ENCODE peak calls at places on chromosomes 11 and 22, in seven cellular contexts. One of them, this sample, is unnamed.

GRCh38 chr11:43738600-43739409 is 58.3 kb downstream of the HSD17B12 start:
- DNase-seq in H1: no peak
- DNase-seq in mesendoderm: peak
- DNase-seq in trophoblast cell: peak
- DNase-seq in IMR-90: peak
- DNase-seq in mesenchymal stem cell: peak
- DNase-seq in H9: no peak
- DNase-seq in this sample: no peak

GRCh38 chr22:30564766-30565118 is 9.7 kb downstream of the GAL3ST1 start:
- DNase-seq in H9: peak
- DNase-seq in IMR-90: no peak
- DNase-seq in H1: no peak
- DNase-seq in mesenchymal stem cell: no peak
- DNase-seq in trophoblast cell: no peak
- DNase-seq in mesendoderm: no peak
- DNase-seq in this sample: no peak

GRCh38 chr22:35648066-35649025 is at the start of gene APOL6:
- DNase-seq in trophoblast cell: peak
- DNase-seq in IMR-90: peak
- DNase-seq in H1: peak
- DNase-seq in mesenchymal stem cell: peak
- DNase-seq in H9: peak
- DNase-seq in mesendoderm: no peak
- DNase-seq in this sample: no peak

GRCh38 chr22:40627612-40628011 is 8.9 kb downstream of the MRTFA start:
- DNase-seq in mesendoderm: no peak
- DNase-seq in trophoblast cell: no peak
- DNase-seq in H9: no peak
- DNase-seq in mesenchymal stem cell: no peak
- DNase-seq in H1: no peak
- DNase-seq in IMR-90: no peak
- DNase-seq in this sample: no peak

GRCh38 chr22:45878901-45879551 is 97.9 kb downstream of the WNT7B start:
- DNase-seq in mesendoderm: no peak
- DNase-seq in mesenchymal stem cell: no peak
- DNase-seq in H1: peak
- DNase-seq in trophoblast cell: no peak
- DNase-seq in H9: peak
- DNase-seq in IMR-90: no peak
- DNase-seq in this sample: no peak

GRCh38 chr11:1196516-1197391 is 26.1 kb upstream of the MUC5B start:
- DNase-seq in trophoblast cell: no peak
- DNase-seq in H1: no peak
- DNase-seq in mesenchymal stem cell: no peak
- DNase-seq in IMR-90: no peak
- DNase-seq in mesendoderm: no peak
- DNase-seq in H9: peak
- DNase-seq in this sample: no peak

GRCh38 chr11:69142894-69143293 is 12.8 kb upstream of the SMIM38 start:
- DNase-seq in mesenchymal stem cell: no peak
- DNase-seq in mesendoderm: peak
- DNase-seq in IMR-90: no peak
- DNase-seq in H9: no peak
- DNase-seq in H1: peak
- DNase-seq in trophoblast cell: no peak
- DNase-seq in this sample: no peak

GRCh38 chr11:120932305-120932905 is 91.5 kb upstream of the TBCEL start:
- DNase-seq in H1: no peak
- DNase-seq in trophoblast cell: no peak
- DNase-seq in mesendoderm: peak
- DNase-seq in H9: no peak
- DNase-seq in IMR-90: no peak
- DNase-seq in mesenchymal stem cell: no peak
- DNase-seq in this sample: no peak

GRCh38 chr11:57546869-57547518 is 9.6 kb downstream of the SMTNL1 start:
- DNase-seq in mesendoderm: peak
- DNase-seq in H9: peak
- DNase-seq in IMR-90: peak
- DNase-seq in H1: no peak
- DNase-seq in mesenchymal stem cell: peak
- DNase-seq in trophoblast cell: no peak
- DNase-seq in this sample: no peak

GRCh38 chr11:106594751-106595351 is 423.4 kb downstream of the GUCY1A2 start:
- DNase-seq in IMR-90: peak
- DNase-seq in mesenchymal stem cell: no peak
- DNase-seq in mesendoderm: peak
- DNase-seq in H1: no peak
- DNase-seq in trophoblast cell: no peak
- DNase-seq in H9: peak
- DNase-seq in this sample: no peak

GRCh38 chr11:35112056-35112845 is 26.7 kb upstream of the CD44 start:
- DNase-seq in H9: no peak
- DNase-seq in mesendoderm: no peak
- DNase-seq in IMR-90: peak
- DNase-seq in H1: no peak
- DNase-seq in trophoblast cell: no peak
- DNase-seq in mesenchymal stem cell: peak
- DNase-seq in this sample: no peak

GRCh38 chr22:25623310-25623734 is 58.8 kb downstream of the GRK3 start:
- DNase-seq in IMR-90: no peak
- DNase-seq in trophoblast cell: no peak
- DNase-seq in H9: no peak
- DNase-seq in H1: no peak
- DNase-seq in mesendoderm: no peak
- DNase-seq in mesenchymal stem cell: no peak
- DNase-seq in this sample: no peak

GRCh38 chr11:60942970-60943565 is 8.9 kb downstream of the SLC15A3 start:
- DNase-seq in H1: no peak
- DNase-seq in IMR-90: no peak
- DNase-seq in trophoblast cell: peak
- DNase-seq in H9: no peak
- DNase-seq in mesendoderm: no peak
- DNase-seq in mesenchymal stem cell: no peak
- DNase-seq in this sample: no peak

GRCh38 chr22:29813563-29813962 is 24.5 kb downstream of the ASCC2 start:
- DNase-seq in mesenchymal stem cell: peak
- DNase-seq in IMR-90: no peak
- DNase-seq in mesendoderm: peak
- DNase-seq in H1: no peak
- DNase-seq in H9: no peak
- DNase-seq in trophoblast cell: peak
- DNase-seq in this sample: no peak

GRCh38 chr22:40302149-40302548 is 44.2 kb upstream of the ADSL start:
- DNase-seq in H9: no peak
- DNase-seq in mesendoderm: no peak
- DNase-seq in H1: no peak
- DNase-seq in trophoblast cell: no peak
- DNase-seq in mesenchymal stem cell: no peak
- DNase-seq in IMR-90: no peak
- DNase-seq in this sample: no peak

GRCh38 chr11:126488591-126489370 is 133.3 kb downstream of the ST3GAL4 start:
- DNase-seq in mesendoderm: no peak
- DNase-seq in H9: no peak
- DNase-seq in IMR-90: no peak
- DNase-seq in trophoblast cell: no peak
- DNase-seq in H1: no peak
- DNase-seq in mesenchymal stem cell: no peak
- DNase-seq in this sample: no peak

GRCh38 chr11:57460017-57460755 is at the start of gene RTN4RL2:
- DNase-seq in H1: peak
- DNase-seq in mesenchymal stem cell: peak
- DNase-seq in trophoblast cell: no peak
- DNase-seq in H9: peak
- DNase-seq in mesendoderm: peak
- DNase-seq in IMR-90: peak
- DNase-seq in this sample: peak

GRCh38 chr11:120973501-120973900 is 50.4 kb upstream of the TBCEL start:
- DNase-seq in H1: no peak
- DNase-seq in H9: no peak
- DNase-seq in trophoblast cell: no peak
- DNase-seq in mesendoderm: no peak
- DNase-seq in mesenchymal stem cell: no peak
- DNase-seq in IMR-90: no peak
- DNase-seq in this sample: no peak

GRCh38 chr11:2481253-2481652 is 36.4 kb downstream of the KCNQ1 start:
- DNase-seq in H9: no peak
- DNase-seq in IMR-90: no peak
- DNase-seq in mesendoderm: no peak
- DNase-seq in H1: no peak
- DNase-seq in trophoblast cell: no peak
- DNase-seq in mesenchymal stem cell: no peak
- DNase-seq in this sample: no peak

GRCh38 chr11:76661306-76661751 is 9.2 kb downstream of the LRRC32 start:
- DNase-seq in mesendoderm: no peak
- DNase-seq in IMR-90: no peak
- DNase-seq in mesenchymal stem cell: no peak
- DNase-seq in H1: no peak
- DNase-seq in trophoblast cell: no peak
- DNase-seq in H9: no peak
- DNase-seq in this sample: no peak

GRCh38 chr22:37747090-37747714 is 50.4 kb downstream of the TRIOBP start:
- DNase-seq in IMR-90: peak
- DNase-seq in H9: peak
- DNase-seq in mesenchymal stem cell: peak
- DNase-seq in H1: no peak
- DNase-seq in trophoblast cell: no peak
- DNase-seq in mesendoderm: peak
- DNase-seq in this sample: no peak

GRCh38 chr22:24233235-24233634 is 11.6 kb downstream of the GGT5 start:
- DNase-seq in H1: no peak
- DNase-seq in IMR-90: no peak
- DNase-seq in H9: no peak
- DNase-seq in mesenchymal stem cell: no peak
- DNase-seq in mesendoderm: no peak
- DNase-seq in trophoblast cell: no peak
- DNase-seq in this sample: no peak

GRCh38 chr11:70587095-70587389 is 188.7 kb downstream of the CTTN start:
- DNase-seq in H9: no peak
- DNase-seq in IMR-90: peak
- DNase-seq in H1: no peak
- DNase-seq in mesendoderm: no peak
- DNase-seq in mesenchymal stem cell: peak
- DNase-seq in trophoblast cell: peak
- DNase-seq in this sample: no peak

GRCh38 chr11:70583781-70584218 is 185.5 kb downstream of the CTTN start:
- DNase-seq in IMR-90: no peak
- DNase-seq in mesenchymal stem cell: no peak
- DNase-seq in H9: no peak
- DNase-seq in mesendoderm: no peak
- DNase-seq in H1: no peak
- DNase-seq in trophoblast cell: no peak
- DNase-seq in this sample: no peak

GRCh38 chr11:70582886-70583641 is 184.7 kb downstream of the CTTN start:
- DNase-seq in H1: no peak
- DNase-seq in H9: no peak
- DNase-seq in mesendoderm: no peak
- DNase-seq in trophoblast cell: no peak
- DNase-seq in IMR-90: no peak
- DNase-seq in mesenchymal stem cell: no peak
- DNase-seq in this sample: no peak

GRCh38 chr11:70586261-70587094 is 188.1 kb downstream of the CTTN start:
- DNase-seq in H1: no peak
- DNase-seq in mesendoderm: no peak
- DNase-seq in trophoblast cell: no peak
- DNase-seq in IMR-90: no peak
- DNase-seq in mesenchymal stem cell: no peak
- DNase-seq in H9: no peak
- DNase-seq in this sample: no peak

GRCh38 chr11:70584786-70585545 is 186.6 kb downstream of the CTTN start:
- DNase-seq in H1: no peak
- DNase-seq in trophoblast cell: no peak
- DNase-seq in IMR-90: no peak
- DNase-seq in H9: no peak
- DNase-seq in mesendoderm: no peak
- DNase-seq in mesenchymal stem cell: no peak
- DNase-seq in this sample: no peak
- H2BK5ac ChIP-seq in H1: no peak
- H2BK5ac ChIP-seq in trophoblast cell: no peak
- H2BK5ac ChIP-seq in IMR-90: no peak
- H2BK5ac ChIP-seq in H9: no peak
- H2BK5ac ChIP-seq in mesendoderm: no peak
- H2BK5ac ChIP-seq in mesenchymal stem cell: no peak
- H2BK5ac ChIP-seq in this sample: no peak

DNA sequence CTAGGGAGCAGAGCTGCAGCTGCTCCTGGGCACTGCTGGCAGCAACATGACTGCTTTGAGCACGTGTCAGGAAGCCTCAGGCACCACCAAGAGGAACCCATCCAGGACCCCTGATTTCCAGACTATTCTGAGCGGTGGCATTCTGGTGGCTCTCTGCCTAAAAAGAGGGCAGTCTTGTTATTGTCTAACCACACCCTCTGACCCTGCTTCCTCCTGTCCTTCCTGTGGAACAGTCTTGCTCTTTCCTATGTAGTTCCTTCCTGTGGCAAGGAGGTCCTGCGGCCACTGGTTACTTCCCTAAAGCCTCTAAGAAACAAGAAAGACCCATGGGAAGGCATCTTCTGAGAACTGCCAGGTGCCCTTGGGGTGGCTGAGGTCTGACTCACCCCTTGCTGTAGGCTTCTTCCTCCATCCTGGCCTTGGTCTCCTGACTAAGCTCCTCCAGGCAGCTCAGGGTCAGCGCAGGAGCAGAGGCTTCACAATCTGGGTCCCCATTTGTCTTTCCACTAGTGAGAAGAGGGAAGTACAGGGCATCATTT is 13.1 kb upstream of the LYVE1 start:
- DNase-seq in IMR-90: peak
- DNase-seq in trophoblast cell: peak
- DNase-seq in mesendoderm: no peak
- DNase-seq in mesenchymal stem cell: peak
- DNase-seq in H9: no peak
- DNase-seq in H1: no peak
- DNase-seq in this sample: no peak
- H2AK5ac ChIP-seq in IMR-90: peak
- H2AK5ac ChIP-seq in trophoblast cell: no peak
- H2AK5ac ChIP-seq in mesendoderm: no peak
- H2AK5ac ChIP-seq in mesenchymal stem cell: no peak
- H2AK5ac ChIP-seq in H9: no peak
- H2AK5ac ChIP-seq in H1: no peak
- H2AK5ac ChIP-seq in this sample: no peak

DNA sequence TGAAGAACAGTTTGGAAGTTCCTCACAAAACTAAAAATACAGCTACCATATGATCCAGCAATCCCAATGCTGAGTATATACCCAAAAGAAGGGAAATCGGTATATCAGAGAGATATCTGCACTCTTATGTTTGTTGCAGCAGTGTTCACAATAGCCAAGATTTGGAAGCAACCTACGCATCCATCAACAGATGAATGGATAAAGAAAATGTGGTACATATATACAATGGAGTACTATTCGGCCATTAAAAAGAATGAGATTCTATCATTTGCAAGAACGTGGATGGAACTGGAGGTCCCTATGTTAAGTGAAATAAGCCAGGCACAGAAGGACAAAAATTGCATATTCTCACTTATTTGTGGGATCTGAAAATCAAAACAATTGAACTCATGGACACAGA is 46.5 kb downstream of the XRRA1 start:
- DNase-seq in IMR-90: no peak
- DNase-seq in trophoblast cell: no peak
- DNase-seq in mesenchymal stem cell: no peak
- DNase-seq in mesendoderm: no peak
- DNase-seq in H1: no peak
- DNase-seq in H9: no peak
- DNase-seq in this sample: no peak
- H2BK5ac ChIP-seq in IMR-90: no peak
- H2BK5ac ChIP-seq in trophoblast cell: no peak
- H2BK5ac ChIP-seq in mesenchymal stem cell: no peak
- H2BK5ac ChIP-seq in mesendoderm: no peak
- H2BK5ac ChIP-seq in H1: no peak
- H2BK5ac ChIP-seq in H9: no peak
- H2BK5ac ChIP-seq in this sample: no peak

GRCh38 chr11:111833524-111833923 is 37.9 kb downstream of the ALG9 start:
- DNase-seq in mesenchymal stem cell: no peak
- DNase-seq in H9: no peak
- DNase-seq in trophoblast cell: peak
- DNase-seq in mesendoderm: no peak
- DNase-seq in IMR-90: no peak
- DNase-seq in H1: no peak
- DNase-seq in this sample: no peak
- H2AK5ac ChIP-seq in mesenchymal stem cell: no peak
- H2AK5ac ChIP-seq in H9: no peak
- H2AK5ac ChIP-seq in trophoblast cell: no peak
- H2AK5ac ChIP-seq in mesendoderm: no peak
- H2AK5ac ChIP-seq in IMR-90: no peak
- H2AK5ac ChIP-seq in H1: no peak
- H2AK5ac ChIP-seq in this sample: no peak

This sample was measured in neuronal stem cell.